ENCODE peak calls at places on chromosomes 5 and 9, in ten cellular contexts. B is SW480, M is fibroblast of lung, N is kidney glomerular epithelial cell, D is AG04450, Y is NCI-H2081, C is NCI-H1092, K is GM12865, X is naive B cell, H is fibroblast of mammary gland. F is an unnamed sample.

GRCh38 chr5:174533771-174534221 is 190.6 kb upstream of the MSX2 start:
- DNase-seq in X (no peak), K (no peak), H (peak; percentile 90), N (no peak), D (peak; percentile 96), M (peak; percentile 96), B (peak; percentile 76), Y (no peak), C (no peak), F (no peak)

GRCh38 chr9:126055386-126055785 is 271.2 kb upstream of the MVB12B start:
- DNase-seq in M (no peak), D (no peak), X (no peak), Y (no peak), H (peak; percentile 14), B (peak; percentile 57), N (no peak), C (no peak), K (no peak), F (no peak)

GRCh38 chr5:38528162-38528703 is 28.2 kb downstream of the LIFR start:
- DNase-seq in D (no peak), K (no peak), H (no peak), B (no peak), X (no peak), Y (no peak), C (no peak), M (no peak), N (no peak), F (no peak)

GRCh38 chr5:37533851-37534250 is 154.7 kb downstream of the WDR70 start:
- DNase-seq in M (no peak), X (no peak), H (peak; percentile 43), K (no peak), Y (no peak), D (no peak), C (no peak), B (no peak), N (peak; percentile 8), F (no peak)

GRCh38 chr9:109910616-109911568 is 130.9 kb downstream of the PALM2AKAP2 start:
- DNase-seq in C (no peak), D (peak; percentile 63), X (no peak), Y (no peak), K (no peak), H (peak; percentile 80), B (peak; percentile 30), M (peak; percentile 76), N (peak; percentile 49), F (no peak)

GRCh38 chr5:125410501-125411162 is 664.2 kb upstream of the ZNF608 start:
- DNase-seq in N (peak; percentile 96), D (no peak), B (no peak), X (no peak), H (peak; percentile 70), Y (peak; percentile 70), C (no peak), M (peak; percentile 63), K (peak; percentile 18), F (no peak)

GRCh38 chr5:54900906-54901725 is 84.3 kb downstream of the ESM1 start:
- DNase-seq in M (peak; percentile 95), C (no peak), D (peak; percentile 83), X (no peak), N (peak; percentile 80), B (no peak), Y (no peak), H (peak; percentile 97), K (no peak), F (no peak)

GRCh38 chr9:103530934-103531333 is 535.8 kb downstream of the CYLC2 start:
- DNase-seq in C (no peak), K (no peak), Y (no peak), H (no peak), D (no peak), N (no peak), B (no peak), M (no peak), X (no peak), F (no peak)

GRCh38 chr9:94144394-94144793 is 60.1 kb downstream of the PTPDC1 start:
- DNase-seq in B (no peak), H (no peak), K (no peak), X (no peak), Y (no peak), N (peak; percentile 49), D (no peak), C (no peak), M (no peak), F (no peak)

GRCh38 chr5:177311723-177312648 is at the start of gene MXD3:
- DNase-seq in N (peak; percentile 95), B (peak; percentile 99), C (peak; percentile 94), X (peak; percentile 90), D (peak; percentile 77), M (peak; percentile 91), H (peak; percentile 91), Y (peak; percentile 97), K (peak; percentile 98), F (peak; percentile 96)

GRCh38 chr9:33510264-33511183 is 13.5 kb upstream of the ANKRD18B start:
- DNase-seq in K (peak; percentile 40), D (no peak), B (peak; percentile 51), M (peak; percentile 77), X (no peak), Y (peak; percentile 80), C (peak; percentile 54), N (peak; percentile 71), H (peak; percentile 65), F (peak; percentile 24)